ENCODE peak calls at places on chromosomes 7 and 10, in eight cellular contexts. P, V, B, X, Y, Q, S and O are unnamed samples.

GRCh38 chr10:122159159-122159970 is 111.7 kb upstream of the BTBD16 start:
- DNase-seq in P (peak), V (no peak), B (peak), X (no peak), Y (no peak), Q (no peak), S (no peak), O (no peak)

GRCh38 chr10:121910673-121911420 is 17.0 kb downstream of the ATE1 start:
- DNase-seq in P (peak), V (no peak), B (no peak), X (no peak), Y (no peak), Q (no peak), S (no peak), O (no peak)

GRCh38 chr7:157006205-157006747 is 4.2 kb downstream of the MNX1 start:
- DNase-seq in P (no peak), V (peak), B (no peak), X (no peak), Y (no peak), Q (no peak), S (no peak), O (peak)

GRCh38 chr10:93999401-93999851 is 5.7 kb downstream of the PLCE1 start:
- DNase-seq in P (peak), V (peak), B (peak), X (peak), Y (peak), Q (peak), S (peak), O (peak)

GRCh38 chr7:128166603-128167315 is 74.3 kb upstream of the LEP start:
- DNase-seq in P (no peak), V (peak), B (peak), X (no peak), Y (peak), Q (no peak), S (no peak), O (no peak)

GRCh38 chr7:110090113-110090820 is 1000.7 kb upstream of the LRRN3 start:
- DNase-seq in P (peak), V (no peak), B (no peak), X (no peak), Y (no peak), Q (no peak), S (peak), O (no peak)

GRCh38 chr7:1192171-1192676 is 32.2 kb upstream of the ZFAND2A start:
- DNase-seq in P (peak), V (no peak), B (no peak), X (no peak), Y (no peak), Q (no peak), S (peak), O (no peak)

GRCh38 chr7:39746162-39746782 is 122.9 kb downstream of the RALA start:
- DNase-seq in P (peak), V (peak), B (peak), X (peak), Y (peak), Q (peak), S (peak), O (peak)

GRCh38 chr10:16491933-16492332 is 29.7 kb downstream of the C1QL3 start:
- DNase-seq in P (no peak), V (peak), B (no peak), X (no peak), Y (no peak), Q (no peak), S (no peak), O (no peak)

GRCh38 chr10:3850999-3851937 is 66.3 kb upstream of the KLF6 start:
- DNase-seq in P (peak), V (no peak), B (no peak), X (no peak), Y (no peak), Q (no peak), S (peak), O (no peak)

GRCh38 chr7:4479367-4480039 is 202.6 kb upstream of the FOXK1 start:
- DNase-seq in P (peak), V (peak), B (no peak), X (no peak), Y (peak), Q (no peak), S (peak), O (no peak)

GRCh38 chr10:5835446-5836095 is 22.3 kb upstream of the GDI2 start:
- DNase-seq in P (no peak), V (no peak), B (no peak), X (no peak), Y (no peak), Q (no peak), S (no peak), O (no peak)

GRCh38 chr10:5843814-5844705 is 30.8 kb upstream of the GDI2 start:
- DNase-seq in P (no peak), V (no peak), B (no peak), X (no peak), Y (no peak), Q (no peak), S (no peak), O (no peak)

GRCh38 chr10:5841965-5842364 is 28.7 kb upstream of the GDI2 start:
- DNase-seq in P (no peak), V (no peak), B (no peak), X (no peak), Y (no peak), Q (no peak), S (no peak), O (no peak)

DNA sequence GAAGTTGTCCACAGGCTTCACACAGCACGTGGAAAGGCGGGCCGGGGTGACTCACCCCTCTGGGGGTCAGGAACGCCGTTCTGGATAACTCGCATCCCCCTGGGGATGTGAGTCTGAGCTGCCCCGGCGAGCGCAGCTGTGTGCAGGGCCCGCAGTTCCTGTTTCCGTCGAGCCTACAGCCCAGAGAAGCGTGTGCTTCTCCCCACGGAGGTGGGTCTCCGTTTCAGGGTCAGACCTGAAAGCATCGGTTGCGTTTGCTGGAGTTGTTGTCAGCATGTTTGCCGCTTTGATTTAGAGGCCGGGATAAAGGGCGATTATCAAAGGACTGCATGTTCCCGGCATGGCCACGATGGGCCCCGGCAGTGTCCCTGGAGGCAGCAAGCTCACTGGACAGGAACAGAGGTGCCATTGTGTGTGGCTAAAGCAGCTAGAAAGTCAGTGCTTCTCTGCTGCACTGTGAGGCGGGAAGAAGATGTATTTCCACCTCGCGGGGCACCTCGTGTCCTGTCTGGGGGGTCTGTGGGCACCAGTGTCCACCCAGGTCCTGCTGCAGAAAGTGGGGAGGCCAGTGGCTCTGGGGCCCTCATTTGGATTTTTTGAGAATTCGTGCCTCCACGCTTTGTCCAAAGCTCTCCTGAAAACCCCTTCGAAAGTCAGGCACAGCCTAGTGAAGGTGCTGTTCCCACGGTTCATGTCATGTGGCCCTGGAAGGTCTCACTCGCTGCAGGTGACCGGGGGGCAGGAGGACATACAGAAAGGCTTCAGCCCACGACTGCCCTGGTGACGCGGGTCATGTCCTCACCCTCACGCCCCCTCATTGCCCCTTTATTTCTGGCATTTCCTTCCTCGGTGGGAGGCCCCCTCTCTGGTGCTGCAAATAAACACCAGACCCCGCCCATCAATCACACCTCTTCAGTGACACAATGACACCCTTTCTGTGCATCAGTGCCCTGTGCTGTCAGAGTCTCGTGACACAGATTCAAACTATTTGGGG is 27.4 kb upstream of the GDI2 start:
- DNase-seq in P (no peak), V (no peak), B (no peak), X (peak), Y (peak), Q (peak), S (peak), O (no peak)
- H3K4me3 ChIP-seq in P (no peak), V (no peak), B (no peak), X (no peak), Y (no peak), Q (peak), S (peak), O (no peak)

DNA sequence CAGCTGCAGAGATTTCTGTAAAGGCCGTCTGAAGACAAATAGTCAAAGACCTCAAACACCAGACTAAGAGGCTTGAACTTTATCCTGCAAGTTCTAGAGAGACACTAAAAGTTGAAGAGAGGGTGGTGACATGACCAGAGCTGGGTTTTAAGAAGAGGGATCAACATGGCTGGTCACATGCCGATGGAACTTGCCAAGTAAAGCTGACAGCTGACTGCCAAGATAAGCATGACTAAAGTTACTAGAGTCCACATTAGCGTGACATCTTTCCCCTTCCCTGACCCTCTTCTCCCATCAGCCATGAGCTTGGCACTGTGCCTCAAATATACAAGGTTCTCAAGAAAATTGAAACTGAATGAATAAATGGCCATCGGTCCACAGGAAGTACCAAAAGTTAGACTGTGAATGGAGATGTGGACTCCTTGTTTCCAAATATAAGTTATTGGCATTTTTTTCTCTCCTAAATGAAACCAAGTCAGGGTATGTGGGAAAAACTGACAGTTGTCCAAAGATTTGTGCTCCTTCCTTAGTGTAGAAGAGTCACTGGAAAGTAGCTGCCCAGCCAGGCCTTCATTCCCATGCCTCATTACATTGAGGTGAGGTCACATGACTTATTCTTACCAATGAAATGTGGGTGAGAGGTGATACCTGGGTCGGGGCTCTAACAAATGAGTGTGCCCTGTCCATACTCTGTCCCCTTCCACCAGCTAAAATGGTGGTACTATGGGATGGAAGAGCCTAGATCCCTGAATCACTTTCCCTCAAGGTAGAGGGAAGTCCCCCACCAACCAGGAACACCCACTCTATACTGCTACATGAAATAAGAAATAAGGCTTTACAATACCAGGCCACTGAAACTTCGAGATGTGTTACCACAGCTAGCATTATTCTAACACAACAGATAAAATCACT is 24.4 kb downstream of the XPNPEP1 start:
- DNase-seq in P (peak), V (no peak), B (peak), X (no peak), Y (no peak), Q (no peak), S (peak), O (no peak)
- H3K27ac ChIP-seq in P (no peak), V (no peak), B (peak), X (peak), Y (peak), Q (peak), S (peak), O (peak)

GRCh38 chr10:132371641-132372081 is 25.3 kb upstream of the PWWP2B start:
- DNase-seq in P (no peak), V (no peak), B (no peak), X (no peak), Y (no peak), Q (peak), S (no peak), O (no peak)
- TF ChIP-seq CTCF in P (peak), V (peak), B (no peak), X (no peak), Y (peak), Q (no peak), S (peak), O (no peak)

GRCh38 chr7:141891338-141891737 is 24.9 kb upstream of the OR9A4 start:
- DNase-seq in P (no peak), V (no peak), B (no peak), X (no peak), Y (no peak), Q (no peak), S (no peak), O (no peak)
- H3K4me3 ChIP-seq in P (no peak), V (no peak), B (no peak), X (no peak), Y (no peak), Q (no peak), S (no peak), O (no peak)

DNA sequence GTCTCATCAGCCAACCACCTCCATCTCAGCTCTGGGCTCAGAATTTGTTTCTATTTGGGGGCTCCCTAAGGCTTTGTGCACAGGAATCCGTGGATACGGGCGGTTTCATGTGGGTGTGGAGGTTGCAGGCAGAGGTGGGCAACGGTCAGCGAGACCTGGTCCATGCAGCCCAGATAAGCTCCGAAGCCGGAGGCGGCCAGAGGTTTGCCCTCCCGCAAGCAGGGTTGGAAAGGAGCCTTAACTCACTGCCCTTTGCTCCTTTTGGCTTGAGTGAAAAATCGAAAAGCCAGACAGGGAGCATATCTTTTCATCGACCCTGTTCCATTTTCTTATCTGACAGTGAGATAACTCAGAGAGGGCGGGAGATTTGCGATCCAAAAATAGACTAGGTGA is 1.5 kb downstream of the GRM3 start:
- DNase-seq in P (no peak), V (no peak), B (no peak), X (no peak), Y (no peak), Q (no peak), S (no peak), O (no peak)
- H3K27ac ChIP-seq in P (no peak), V (no peak), B (no peak), X (no peak), Y (no peak), Q (no peak), S (no peak), O (no peak)